ENCODE peak calls at places on chromosomes 12 and 14, in eight cellular contexts. One of them, this sample, is unnamed.
A peak's percentile ranks its signal among the peaks of the same experiment; 100 is the strongest.

GRCh38 chr12:45518516-45519235 is 210.8 kb upstream of the ARID2 start:
- DNase-seq in HCEC 1CT: no peak
- DNase-seq in EH: peak; percentile 4
- DNase-seq in astrocyte of the spinal cord: no peak
- DNase-seq in H7: no peak
- DNase-seq in cardiac muscle cell: no peak
- DNase-seq in GM06990: no peak
- DNase-seq in WTC11: no peak
- DNase-seq in this sample: no peak

GRCh38 chr14:102527255-102528232 is 18.0 kb upstream of the ANKRD9 start:
- DNase-seq in H7: no peak
- DNase-seq in HCEC 1CT: peak; percentile 43
- DNase-seq in WTC11: no peak
- DNase-seq in astrocyte of the spinal cord: no peak
- DNase-seq in cardiac muscle cell: no peak
- DNase-seq in EH: peak; percentile 41
- DNase-seq in GM06990: no peak
- DNase-seq in this sample: peak; percentile 53

GRCh38 chr12:108911915-108912314 is 32.0 kb downstream of the DAO start:
- DNase-seq in WTC11: no peak
- DNase-seq in EH: no peak
- DNase-seq in HCEC 1CT: no peak
- DNase-seq in astrocyte of the spinal cord: no peak
- DNase-seq in H7: no peak
- DNase-seq in GM06990: no peak
- DNase-seq in cardiac muscle cell: no peak
- DNase-seq in this sample: no peak

GRCh38 chr12:51951843-51952722 is 584 bp downstream of the ACVR1B start:
- DNase-seq in astrocyte of the spinal cord: no peak
- DNase-seq in H7: peak; percentile 60
- DNase-seq in HCEC 1CT: no peak
- DNase-seq in EH: peak; percentile 23
- DNase-seq in cardiac muscle cell: no peak
- DNase-seq in GM06990: peak; percentile 9
- DNase-seq in WTC11: peak; percentile 48
- DNase-seq in this sample: no peak

GRCh38 chr12:579450-580110 is 83.7 kb downstream of the NINJ2 start:
- DNase-seq in EH: no peak
- DNase-seq in H7: no peak
- DNase-seq in astrocyte of the spinal cord: no peak
- DNase-seq in WTC11: no peak
- DNase-seq in GM06990: no peak
- DNase-seq in cardiac muscle cell: no peak
- DNase-seq in HCEC 1CT: no peak
- DNase-seq in this sample: no peak

GRCh38 chr14:21309956-21310355 is 30.1 kb downstream of the RPGRIP1 start:
- DNase-seq in WTC11: no peak
- DNase-seq in astrocyte of the spinal cord: no peak
- DNase-seq in HCEC 1CT: no peak
- DNase-seq in H7: no peak
- DNase-seq in EH: no peak
- DNase-seq in GM06990: no peak
- DNase-seq in cardiac muscle cell: no peak
- DNase-seq in this sample: no peak

GRCh38 chr12:110039085-110039807 is 9.1 kb downstream of the C12orf76 start:
- DNase-seq in H7: no peak
- DNase-seq in EH: peak; percentile 98
- DNase-seq in cardiac muscle cell: peak; percentile 85
- DNase-seq in astrocyte of the spinal cord: peak; percentile 91
- DNase-seq in HCEC 1CT: peak; percentile 95
- DNase-seq in WTC11: no peak
- DNase-seq in GM06990: no peak
- DNase-seq in this sample: peak; percentile 96

GRCh38 chr12:18919826-18920511 is 182.1 kb downstream of the CAPZA3 start:
- DNase-seq in HCEC 1CT: no peak
- DNase-seq in EH: no peak
- DNase-seq in astrocyte of the spinal cord: no peak
- DNase-seq in GM06990: no peak
- DNase-seq in WTC11: no peak
- DNase-seq in H7: no peak
- DNase-seq in cardiac muscle cell: no peak
- DNase-seq in this sample: no peak

GRCh38 chr12:12047682-12048081 is 23.1 kb upstream of the BCL2L14 start:
- DNase-seq in GM06990: no peak
- DNase-seq in WTC11: no peak
- DNase-seq in H7: no peak
- DNase-seq in cardiac muscle cell: no peak
- DNase-seq in HCEC 1CT: no peak
- DNase-seq in astrocyte of the spinal cord: no peak
- DNase-seq in EH: no peak
- DNase-seq in this sample: no peak